ENCODE peak calls at places on chromosomes 16 and 17, in six cellular contexts. G is colonic mucosa, J is DMS153, H is left cardiac atrium, W is AG10803, D is GM10248. C is an unnamed sample.

GRCh38 chr16:66814734-66815133 is 13.3 kb upstream of the TERB1 start:
- DNase-seq in G (no peak), J (no peak), H (no peak), W (no peak), D (no peak), C (no peak)

GRCh38 chr17:28718317-28718672 is 627 bp upstream of the RAB34 start:
- DNase-seq in G (no peak), J (no peak), H (no peak), W (peak; percentile 18), D (no peak), C (no peak)

GRCh38 chr17:79706931-79707382 is 23.8 kb upstream of the ENPP7 start:
- DNase-seq in G (no peak), J (no peak), H (no peak), W (peak; percentile 15), D (no peak), C (no peak)

GRCh38 chr17:63821809-63822208 is 5.4 kb upstream of the PSMC5 start:
- DNase-seq in G (no peak), J (no peak), H (no peak), W (no peak), D (no peak), C (no peak)

GRCh38 chr16:56565023-56565477 is at the start of gene MT4:
- DNase-seq in G (no peak), J (no peak), H (no peak), W (no peak), D (no peak), C (no peak)

GRCh38 chr16:79390481-79391051 is 210.0 kb downstream of the MAF start:
- DNase-seq in G (no peak), J (no peak), H (no peak), W (no peak), D (no peak), C (no peak)

GRCh38 chr16:56606071-56606687 is 2.2 kb upstream of the MT2A start:
- DNase-seq in G (peak; percentile 41), J (no peak), H (peak; percentile 67), W (no peak), D (no peak), C (no peak)

GRCh38 chr17:50268040-50268439 is 6.2 kb upstream of the TMEM92 start:
- DNase-seq in G (no peak), J (no peak), H (peak; percentile 12), W (no peak), D (no peak), C (no peak)

GRCh38 chr17:7219812-7220592 is at the start of the genes ACADVL and DLG4:
- DNase-seq in G (peak; percentile 92), J (peak; percentile 42), H (peak; percentile 98), W (peak; percentile 83), D (peak; percentile 91), C (peak; percentile 87)

GRCh38 chr17:41494524-41494923 is 4.8 kb upstream of the KRT36 start:
- DNase-seq in G (no peak), J (no peak), H (no peak), W (peak; percentile 45), D (no peak), C (no peak)

GRCh38 chr16:29842732-29843346 is 20.2 kb downstream of the CDIPT start:
- DNase-seq in G (no peak), J (no peak), H (no peak), W (no peak), D (no peak), C (no peak)

GRCh38 chr16:82641336-82641984 is 14.7 kb downstream of the CDH13 start:
- DNase-seq in G (no peak), J (no peak), H (no peak), W (peak; percentile 48), D (no peak), C (no peak)

GRCh38 chr17:70622382-70623260 is 453.3 kb downstream of the KCNJ2 start:
- DNase-seq in G (peak; percentile 63), J (peak; percentile 12), H (peak; percentile 40), W (peak; percentile 8), D (peak; percentile 32), C (no peak)

GRCh38 chr16:65769055-65769465 is 597.4 kb upstream of the CDH5 start:
- DNase-seq in G (no peak), J (peak; percentile 14), H (no peak), W (no peak), D (no peak), C (no peak)

GRCh38 chr16:8863594-8864424 is 5.0 kb downstream of the CARHSP1 start:
- DNase-seq in G (peak; percentile 67), J (no peak), H (peak; percentile 61), W (no peak), D (no peak), C (no peak)

GRCh38 chr16:70551788-70552187 is 28.2 kb downstream of the SF3B3 start:
- DNase-seq in G (no peak), J (no peak), H (no peak), W (no peak), D (no peak), C (no peak)

GRCh38 chr16:67736858-67737257 is 17.7 kb upstream of the GFOD2 start:
- DNase-seq in G (no peak), J (no peak), H (no peak), W (no peak), D (no peak), C (no peak)